ENCODE peak calls at places on chromosome 1, in seven cellular contexts. F is choroid plexus epithelial cell; E is EL; K is substantia nigra; J is spleen; Q is effector memory CD8-positive, alpha-beta T cell; Z is activated CD4-positive, alpha-beta T cell treated with anti-CD3 and anti-CD28 coated beads, Interleukin-2, amount 50 U/mL, for 1 hour. B is an unnamed sample.

GRCh38 chr1:820962-821361 is 102.8 kb upstream of the SAMD11 start:
- DNase-seq in Z (no peak), F (no peak), K (no peak), J (no peak), Q (no peak), E (no peak), B (no peak)

GRCh38 chr1:1088801-1089680 is 14.9 kb upstream of the RNF223 start:
- DNase-seq in J (peak; percentile 62), K (no peak), Z (no peak), Q (no peak), F (no peak), E (no peak), B (peak; percentile 14)

GRCh38 chr1:224528900-224529299 is 87.2 kb upstream of the CNIH3 start:
- DNase-seq in Z (no peak), J (no peak), Q (no peak), K (no peak), F (peak; percentile 68), E (peak; percentile 72), B (no peak)

GRCh38 chr1:19341201-19342076 is 29.3 kb downstream of the SLC66A1 start:
- DNase-seq in F (peak; percentile 84), Q (peak; percentile 73), Z (peak; percentile 77), J (peak; percentile 89), K (peak; percentile 11), E (peak; percentile 67), B (peak; percentile 76)

GRCh38 chr1:215710340-215710971 is 143.4 kb downstream of the KCTD3 start:
- DNase-seq in E (peak; percentile 75), Z (no peak), K (no peak), J (no peak), F (peak; percentile 63), Q (no peak), B (no peak)

GRCh38 chr1:178702141-178702540 is 22.9 kb upstream of the RALGPS2 start:
- DNase-seq in F (peak; percentile 59), K (no peak), E (peak; percentile 67), Q (no peak), J (no peak), Z (no peak), B (no peak)

GRCh38 chr1:198610362-198610761 is 28.5 kb upstream of the PTPRC start:
- DNase-seq in E (no peak), J (no peak), F (no peak), Z (no peak), K (no peak), Q (no peak), B (no peak)

GRCh38 chr1:7588457-7588827 is 182.7 kb upstream of the VAMP3 start:
- DNase-seq in J (peak; percentile 49), E (no peak), Q (no peak), K (no peak), Z (no peak), F (no peak), B (no peak)

GRCh38 chr1:234771642-234772344 is 161.8 kb upstream of the IRF2BP2 start:
- DNase-seq in J (no peak), E (no peak), K (no peak), Q (no peak), Z (no peak), F (no peak), B (no peak)

GRCh38 chr1:10941891-10942541 is 70.4 kb upstream of the TARDBP start:
- DNase-seq in K (no peak), F (peak; percentile 28), Z (peak; percentile 64), J (no peak), Q (peak; percentile 71), E (peak; percentile 37), B (peak; percentile 72)